ENCODE peak calls at places on chromosomes 11 and 22, in five cellular contexts. X is transverse colon, G is suprapubic skin, J is uterus, K is ovary. D is an unnamed sample.

GRCh38 chr22:48493733-48494132 is 1333.9 kb downstream of the BRD1 start:
- DNase-seq in J (no peak), K (peak), G (no peak), X (no peak), D (no peak)

GRCh38 chr11:112961751-112962747 is 829 bp downstream of the NCAM1 start:
- DNase-seq in G (peak), J (peak), X (peak), K (peak), D (peak)

GRCh38 chr11:14969922-14970323 is 2.2 kb downstream of the CALCA start:
- DNase-seq in X (peak), G (no peak), J (no peak), K (no peak), D (peak)

GRCh38 chr11:11842426-11843008 is 745 bp downstream of the USP47 start:
- DNase-seq in K (no peak), G (no peak), J (peak), X (peak), D (peak)

GRCh38 chr11:94766656-94767291 is 1.4 kb upstream of the AMOTL1 start:
- DNase-seq in J (peak), K (no peak), X (no peak), G (no peak), D (no peak)

GRCh38 chr11:4672470-4672869 is 25.2 kb downstream of the OR51E2 start:
- DNase-seq in G (no peak), J (no peak), X (no peak), K (no peak), D (no peak)

GRCh38 chr11:120775986-120776682 is 247.8 kb upstream of the TBCEL start:
- DNase-seq in G (no peak), J (no peak), K (no peak), X (no peak), D (no peak)

GRCh38 chr22:39622881-39623367 is 52.4 kb downstream of the CACNA1I start:
- DNase-seq in J (no peak), X (peak), G (no peak), K (peak), D (peak)

GRCh38 chr11:9142732-9143131 is 51.3 kb upstream of the SCUBE2 start:
- DNase-seq in X (no peak), G (no peak), K (no peak), J (no peak), D (peak)

GRCh38 chr11:120182790-120183491 is 27.9 kb upstream of the OAF start:
- DNase-seq in G (peak), X (peak), K (no peak), J (peak), D (no peak)

GRCh38 chr22:17331690-17332089 is 37.6 kb upstream of the CECR2 start:
- DNase-seq in G (no peak), X (no peak), J (no peak), K (no peak), D (no peak)

GRCh38 chr11:62542750-62543567 is 3.6 kb downstream of the AHNAK start:
- DNase-seq in K (peak), G (peak), X (peak), J (peak), D (peak)

GRCh38 chr22:35549338-35549737 is 8.7 kb downstream of the RASD2 start:
- DNase-seq in G (no peak), J (no peak), X (no peak), K (peak), D (peak)

GRCh38 chr11:79066456-79067354 is 374.1 kb downstream of the TENM4 start:
- DNase-seq in K (no peak), X (no peak), G (no peak), J (no peak), D (no peak)

GRCh38 chr22:40009953-40010751 is 15.4 kb downstream of the FAM83F start:
- DNase-seq in X (no peak), J (no peak), G (no peak), K (no peak), D (no peak)

GRCh38 chr22:50074551-50075042 is 10.6 kb downstream of the MLC1 start:
- DNase-seq in X (peak), K (peak), J (no peak), G (no peak), D (no peak)
- H3K27ac ChIP-seq in X (no peak), K (no peak), J (no peak), G (no peak), D (no peak)

GRCh38 chr11:130163346-130164220 is 4.0 kb downstream of the ST14 start:
- DNase-seq in X (peak), G (no peak), K (no peak), J (no peak), D (peak)
- TF ChIP-seq POLR2A in X (no peak), G (no peak), K (no peak), J (no peak), D (no peak)

GRCh38 chr11:69296890-69297224 is 2.9 kb downstream of the MYEOV start:
- DNase-seq in G (no peak), J (no peak), K (no peak), X (peak), D (peak)
- H3K27ac ChIP-seq in G (peak), J (peak), K (no peak), X (peak), D (peak)

DNA sequence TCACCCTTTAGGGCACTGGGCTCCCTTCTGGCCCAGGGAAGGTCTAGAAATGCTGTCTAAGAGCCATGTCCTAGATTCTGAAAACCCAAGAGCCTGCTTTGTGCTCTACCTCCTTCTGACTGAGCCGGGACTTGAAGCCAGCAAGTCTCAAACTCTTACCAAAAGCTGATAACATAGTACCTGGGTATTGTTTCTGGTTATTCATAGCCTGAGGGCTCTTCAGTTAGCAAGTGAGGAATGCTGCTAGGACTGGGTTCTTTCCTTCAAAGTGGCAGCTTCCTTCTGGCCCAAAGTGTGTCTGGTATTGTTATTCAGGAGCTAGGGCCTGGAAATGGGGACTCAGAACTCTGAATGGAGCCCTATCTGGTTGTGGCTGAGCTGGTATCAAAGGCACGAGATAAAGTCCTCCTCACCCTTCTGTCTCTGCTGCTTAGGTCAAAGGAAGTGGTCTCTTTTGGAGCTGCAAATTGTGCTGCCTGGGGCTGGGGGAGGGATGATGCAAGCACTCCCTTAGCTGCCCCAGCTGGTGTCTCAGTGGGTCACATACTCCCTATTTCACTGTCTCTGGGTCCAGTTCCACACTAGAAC is 696.0 kb upstream of the CCDC179 start:
- DNase-seq in G (no peak), J (no peak), K (no peak), X (no peak), D (no peak)
- TF ChIP-seq POLR2A in G (no peak), J (no peak), K (no peak), X (no peak), D (no peak)

GRCh38 chr11:122714021-122714420 is 58.5 kb downstream of the UBASH3B start:
- DNase-seq in J (no peak), K (no peak), G (no peak), X (no peak), D (no peak)

GRCh38 chr11:122714484-122714883 is 59.0 kb downstream of the UBASH3B start:
- DNase-seq in G (no peak), X (no peak), K (no peak), J (no peak), D (peak)

GRCh38 chr11:122709042-122709760 is 53.7 kb downstream of the UBASH3B start:
- DNase-seq in X (no peak), K (no peak), G (no peak), J (no peak), D (no peak)

GRCh38 chr11:122711831-122712378 is 56.4 kb downstream of the UBASH3B start:
- DNase-seq in J (no peak), K (no peak), X (no peak), G (no peak), D (no peak)

GRCh38 chr11:122711362-122711761 is 55.8 kb downstream of the UBASH3B start:
- DNase-seq in G (no peak), K (no peak), J (no peak), X (no peak), D (no peak)
- H3K27ac ChIP-seq in G (no peak), K (no peak), J (no peak), X (no peak), D (no peak)

D was measured in adrenal gland.